ENCODE peak calls at places on chromosome 7, in nine cellular contexts. L, B, W, F, P, Z, R, D and O are unnamed samples. For H3K27me3, the result is how much of the 10 kb centered on the place peaks cover.

GRCh38 chr7:11216276-11216675 is 242.6 kb downstream of the PHF14 start:
- DNase-seq in L (no peak), B (no peak), W (no peak), F (no peak), P (no peak), Z (no peak), R (no peak), D (no peak), O (no peak)

GRCh38 chr7:94980418-94981142 is 73.2 kb downstream of the PPP1R9A start:
- DNase-seq in L (no peak), B (no peak), W (no peak), F (no peak), P (no peak), Z (no peak), R (no peak), D (no peak), O (no peak)

GRCh38 chr7:22121702-22122474 is 176.2 kb upstream of the CDCA7L start:
- DNase-seq in L (no peak), B (no peak), W (no peak), F (no peak), P (no peak), Z (no peak), R (no peak), D (no peak), O (no peak)

GRCh38 chr7:85464042-85464651 is 277.3 kb upstream of the SEMA3D start:
- DNase-seq in L (no peak), B (peak), W (no peak), F (no peak), P (peak), Z (no peak), R (no peak), D (no peak), O (no peak)

GRCh38 chr7:14598978-14599377 is 303.6 kb downstream of the DGKB start:
- DNase-seq in L (no peak), B (no peak), W (no peak), F (no peak), P (peak), Z (no peak), R (no peak), D (no peak), O (no peak)

GRCh38 chr7:53350241-53350640 is 314.8 kb downstream of the POM121L12 start:
- DNase-seq in L (peak), B (peak), W (no peak), F (peak), P (no peak), Z (no peak), R (no peak), D (no peak), O (peak)

GRCh38 chr7:98283127-98283886 is 1.8 kb downstream of the BRI3 start:
- DNase-seq in L (no peak), B (no peak), W (peak), F (no peak), P (peak), Z (no peak), R (no peak), D (peak), O (no peak)

GRCh38 chr7:132879579-132879978 is 202.3 kb downstream of the CHCHD3 start:
- DNase-seq in L (no peak), B (no peak), W (no peak), F (no peak), P (no peak), Z (no peak), R (no peak), D (no peak), O (no peak)

GRCh38 chr7:31651800-31652326 is 35.2 kb upstream of the PPP1R17 start:
- DNase-seq in L (no peak), B (peak), W (no peak), F (no peak), P (no peak), Z (no peak), R (no peak), D (no peak), O (no peak)

GRCh38 chr7:153886506-153887391 is 165.4 kb upstream of the DPP6 start:
- DNase-seq in L (no peak), B (no peak), W (no peak), F (peak), P (no peak), Z (no peak), R (no peak), D (no peak), O (no peak)

GRCh38 chr7:99258501-99258900 is 14.1 kb upstream of the MYH16 start:
- DNase-seq in L (no peak), B (no peak), W (no peak), F (no peak), P (no peak), Z (no peak), R (no peak), D (no peak), O (no peak)

GRCh38 chr7:156639426-156640256 is 933 bp upstream of the RNF32 start:
- DNase-seq in L (peak), B (peak), W (no peak), F (peak), P (peak), Z (no peak), R (no peak), D (no peak), O (no peak)

GRCh38 chr7:66514050-66514449 is 114.6 kb upstream of the KCTD7 start:
- DNase-seq in L (no peak), B (no peak), W (no peak), F (no peak), P (no peak), Z (no peak), R (no peak), D (no peak), O (no peak)

GRCh38 chr7:138872576-138872975 is 74.6 kb upstream of the ATP6V0A4 start:
- DNase-seq in L (no peak), B (no peak), W (no peak), F (no peak), P (no peak), Z (no peak), R (no peak), D (no peak), O (no peak)

GRCh38 chr7:129713544-129713943 is 102.0 kb downstream of the NRF1 start:
- DNase-seq in L (no peak), B (no peak), W (no peak), F (no peak), P (no peak), Z (no peak), R (no peak), D (no peak), O (no peak)

GRCh38 chr7:73833251-73833919 is 2.6 kb downstream of the CLDN4 start:
- DNase-seq in L (peak), B (peak), W (no peak), F (no peak), P (no peak), Z (no peak), R (no peak), D (no peak), O (no peak)
- H3K4me3 ChIP-seq in L (no peak), B (no peak), W (no peak), F (no peak), P (no peak), Z (no peak), R (no peak), D (no peak), O (no peak)

DNA sequence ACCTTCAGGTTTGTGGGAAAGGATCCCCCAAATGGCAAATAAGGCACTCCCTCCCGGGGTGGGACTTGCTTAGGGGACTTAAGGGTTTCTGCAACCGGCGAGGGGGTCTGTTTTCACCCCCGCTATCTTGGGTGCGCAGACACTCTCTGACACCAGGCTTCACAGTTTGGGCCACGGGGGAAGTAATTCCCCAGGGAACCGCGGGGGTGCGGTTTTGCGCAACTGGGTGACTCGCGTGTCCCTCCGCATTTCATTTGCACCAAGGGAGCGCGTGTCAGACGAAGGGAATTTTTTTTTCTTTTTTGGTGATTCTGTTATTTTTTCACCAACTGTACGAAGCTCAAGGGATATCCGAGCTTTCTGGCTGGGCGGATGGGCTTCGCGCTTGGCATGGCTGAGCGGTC is 1.7 kb downstream of the GRM8 start:
- DNase-seq in L (no peak), B (peak), W (peak), F (peak), P (no peak), Z (no peak), R (no peak), D (no peak), O (no peak)
- H3K27me3 ChIP-seq in L (under half), B (half or more), W (under half), F (half or more), P (under half), Z (under half), R (under half), D (under half), O (under half)

GRCh38 chr7:23430902-23431259 is 39.4 kb downstream of the IGF2BP3 start:
- DNase-seq in L (no peak), B (no peak), W (no peak), F (no peak), P (no peak), Z (no peak), R (no peak), D (no peak), O (no peak)
- H3K4me3 ChIP-seq in L (no peak), B (no peak), W (no peak), F (no peak), P (no peak), Z (no peak), R (no peak), D (no peak), O (no peak)

GRCh38 chr7:20799566-20800377 is 13.1 kb upstream of the SP8 start:
- DNase-seq in L (no peak), B (peak), W (no peak), F (peak), P (no peak), Z (no peak), R (no peak), D (no peak), O (peak)

GRCh38 chr7:20796565-20796964 is 9.9 kb upstream of the SP8 start:
- DNase-seq in L (no peak), B (no peak), W (no peak), F (no peak), P (no peak), Z (no peak), R (no peak), D (no peak), O (no peak)

GRCh38 chr7:20798081-20798693 is 11.5 kb upstream of the SP8 start:
- DNase-seq in L (peak), B (peak), W (peak), F (peak), P (no peak), Z (no peak), R (no peak), D (no peak), O (peak)

GRCh38 chr7:20797174-20798080 is 10.7 kb upstream of the SP8 start:
- DNase-seq in L (peak), B (peak), W (peak), F (peak), P (no peak), Z (no peak), R (no peak), D (no peak), O (no peak)

GRCh38 chr7:20798694-20799121 is 12.0 kb upstream of the SP8 start:
- DNase-seq in L (no peak), B (peak), W (no peak), F (peak), P (no peak), Z (no peak), R (no peak), D (no peak), O (peak)
- H3K27me3 ChIP-seq in L (under half), B (under half), W (under half), F (under half), P (under half), Z (under half), R (under half), D (under half), O (under half)

GRCh38 chr7:7157887-7158271 is 24.5 kb upstream of the C1GALT1 start:
- DNase-seq in L (no peak), B (no peak), W (no peak), F (no peak), P (peak), Z (no peak), R (no peak), D (no peak), O (no peak)
- H3K4me3 ChIP-seq in L (no peak), B (no peak), W (no peak), F (no peak), P (peak), Z (peak), R (peak), D (no peak), O (no peak)

GRCh38 chr7:116525298-116525912 is 569 bp downstream of the CAV1 start:
- DNase-seq in L (peak), B (peak), W (peak), F (peak), P (no peak), Z (peak), R (no peak), D (no peak), O (peak)
- H3K27me3 ChIP-seq in L (under half), B (under half), W (under half), F (half or more), P (under half), Z (under half), R (under half), D (under half), O (under half)